ENCODE peak calls at places on chromosomes 3 and 15, in ten cellular contexts. L, E, G, Y, Z, H, K, C, D and W are unnamed samples.
A peak's percentile ranks its signal among the peaks of the same experiment; 100 is the strongest.

GRCh38 chr3:128746881-128747280 is 20.9 kb downstream of the RAB7A start:
- DNase-seq in K (no peak), Z (no peak), G (no peak), E (no peak), D (no peak), L (no peak), C (no peak), H (no peak), Y (no peak), W (no peak)

GRCh38 chr3:193049901-193050300 is 132.2 kb upstream of the MB21D2 start:
- DNase-seq in Z (no peak), H (no peak), D (no peak), C (no peak), Y (no peak), G (no peak), L (no peak), K (no peak), E (no peak), W (no peak)

GRCh38 chr3:182999767-183000166 is 19.4 kb upstream of the DCUN1D1 start:
- DNase-seq in D (no peak), C (no peak), Z (no peak), L (no peak), K (no peak), G (no peak), E (no peak), Y (no peak), H (no peak), W (no peak)

GRCh38 chr3:43024183-43024865 is 45.2 kb downstream of the GASK1A start:
- DNase-seq in K (no peak), Y (no peak), E (no peak), L (peak; percentile 28), G (no peak), Z (peak; percentile 46), C (no peak), H (no peak), D (peak; percentile 39), W (no peak)

GRCh38 chr3:174937488-174937887 is 78.4 kb downstream of the NAALADL2 start:
- DNase-seq in G (no peak), Y (no peak), L (no peak), D (no peak), E (peak; percentile 70), K (no peak), H (no peak), Z (no peak), C (no peak), W (no peak)

GRCh38 chr3:12143949-12144504 is 14.7 kb downstream of the TIMP4 start:
- DNase-seq in H (no peak), L (peak; percentile 89), E (peak; percentile 97), K (no peak), Z (peak; percentile 98), Y (no peak), G (no peak), C (no peak), D (no peak), W (no peak)

GRCh38 chr15:25509697-25510096 is 70.9 kb upstream of the UBE3A start:
- DNase-seq in C (no peak), L (no peak), Z (no peak), D (no peak), Y (no peak), E (no peak), G (no peak), K (no peak), H (no peak), W (no peak)

GRCh38 chr3:15629860-15630597 is 28.5 kb downstream of the BTD start:
- DNase-seq in K (peak; percentile 76), Y (peak; percentile 44), L (no peak), Z (no peak), E (peak; percentile 90), G (peak; percentile 59), D (peak; percentile 51), C (peak; percentile 86), H (peak; percentile 65), W (peak; percentile 63)

GRCh38 chr15:65182538-65182937 is 2.6 kb downstream of the CLPX start:
- DNase-seq in D (no peak), E (no peak), L (no peak), K (no peak), C (no peak), Z (no peak), H (no peak), G (no peak), Y (no peak), W (no peak)

GRCh38 chr3:195008816-195009215 is 262.1 kb downstream of the XXYLT1 start:
- DNase-seq in Z (no peak), H (no peak), C (no peak), E (no peak), G (no peak), L (peak; percentile 24), D (no peak), K (no peak), Y (no peak), W (no peak)

GRCh38 chr15:85335193-85335939 is 45.0 kb upstream of the AKAP13 start:
- DNase-seq in L (no peak), C (no peak), H (no peak), E (no peak), G (peak; percentile 8), K (peak; percentile 66), Y (no peak), Z (no peak), D (no peak), W (no peak)

GRCh38 chr3:51340989-51341636 is 44.0 kb upstream of the MANF start:
- DNase-seq in E (peak; percentile 33), G (no peak), K (no peak), L (no peak), H (peak; percentile 23), D (no peak), Z (no peak), Y (no peak), C (peak; percentile 4), W (no peak)

DNA sequence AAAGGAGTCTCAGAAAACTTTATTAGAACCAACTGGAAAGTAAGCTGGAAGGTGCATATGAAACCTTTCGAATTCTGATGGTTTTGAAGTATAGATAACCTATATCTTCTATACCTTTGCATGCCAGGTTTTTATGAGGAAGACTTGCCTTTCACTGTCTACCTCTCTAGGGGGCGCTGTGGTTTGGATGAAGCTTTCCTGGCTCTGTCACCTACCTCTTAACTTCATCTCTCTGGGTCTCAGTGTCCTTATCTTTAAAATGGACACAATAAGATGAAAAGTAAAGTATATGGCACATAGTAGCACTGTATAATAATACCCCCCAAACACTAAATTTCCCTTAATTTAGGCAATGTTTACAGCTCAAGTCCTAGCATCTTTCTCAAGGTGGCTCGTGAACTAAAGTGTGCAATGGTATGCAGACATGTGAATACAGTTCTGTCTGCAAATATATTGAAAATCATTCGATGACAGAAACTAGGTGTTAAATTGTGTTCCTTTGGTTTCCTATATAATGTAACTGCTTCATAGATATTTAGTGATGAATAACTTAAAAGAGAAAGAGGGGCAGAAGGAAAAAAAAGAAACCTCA is 314.3 kb downstream of the CHST2 start:
- DNase-seq in E (peak; percentile 29), D (no peak), C (peak; percentile 10), L (no peak), K (no peak), H (no peak), Z (no peak), Y (peak; percentile 44), G (no peak), W (peak; percentile 17)
- TF ChIP-seq CTCF in E (peak; percentile 59), D (peak; percentile 40), C (peak; percentile 26), L (peak; percentile 19), K (peak; percentile 41), H (peak; percentile 83), Z (no peak), Y (peak; percentile 62), G (peak; percentile 58), W (peak; percentile 53)

GRCh38 chr3:167738037-167738436 is 2.5 kb downstream of the SERPINI1 start:
- DNase-seq in E (no peak), Z (no peak), L (no peak), Y (no peak), H (no peak), G (no peak), K (no peak), D (no peak), C (no peak), W (no peak)

GRCh38 chr3:167743799-167744198 is 8.3 kb downstream of the SERPINI1 start:
- DNase-seq in G (no peak), D (no peak), H (no peak), Z (no peak), L (no peak), K (no peak), E (no peak), Y (no peak), C (no peak), W (no peak)

GRCh38 chr3:167742338-167742737 is 6.8 kb downstream of the SERPINI1 start:
- DNase-seq in G (no peak), Z (no peak), E (no peak), C (no peak), D (no peak), K (no peak), H (no peak), Y (no peak), L (no peak), W (no peak)

GRCh38 chr3:167739190-167739589 is 3.7 kb downstream of the SERPINI1 start:
- DNase-seq in C (no peak), H (no peak), G (no peak), Y (no peak), Z (no peak), D (no peak), K (no peak), E (no peak), L (no peak), W (no peak)

DNA sequence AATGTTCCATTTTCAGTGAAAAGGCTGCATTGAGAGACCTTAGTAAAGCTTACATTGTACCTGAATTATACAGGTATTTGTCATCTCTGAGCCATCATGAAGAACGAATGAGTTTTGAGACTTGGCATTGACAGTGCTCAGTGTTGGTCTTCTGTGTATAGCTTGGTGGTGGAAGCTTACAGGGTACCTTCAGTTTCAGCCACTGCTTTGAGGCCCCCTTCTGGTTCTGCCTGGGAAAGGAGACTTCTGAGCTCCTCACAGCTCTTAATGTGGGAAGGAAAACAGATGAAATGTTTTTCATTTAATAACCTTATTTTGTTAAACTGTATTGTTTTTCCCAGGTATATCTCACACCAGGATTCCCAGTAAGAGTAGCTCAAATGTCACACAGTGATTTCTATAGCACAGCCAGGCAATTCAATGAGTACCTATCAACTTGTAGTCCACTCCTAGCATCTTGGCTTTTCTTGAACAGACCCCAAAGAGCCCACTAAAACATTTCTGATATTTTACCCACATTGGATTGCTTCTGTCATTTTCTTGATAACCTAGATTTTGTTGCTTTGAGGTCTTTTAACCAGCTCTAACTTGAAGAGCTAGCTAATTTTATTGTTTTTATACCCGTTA is 5.6 kb downstream of the SERPINI1 start:
- DNase-seq in C (peak; percentile 44), Y (peak; percentile 49), K (peak; percentile 57), H (peak; percentile 47), D (peak; percentile 12), L (no peak), Z (no peak), G (peak; percentile 47), E (peak; percentile 41), W (peak; percentile 62)
- TF ChIP-seq CTCF in C (peak; percentile 36), Y (no peak), K (peak; percentile 70), H (peak; percentile 71), D (peak; percentile 42), L (no peak), Z (no peak), G (no peak), E (peak; percentile 57), W (peak; percentile 69)

GRCh38 chr3:57256844-57257243 is 29.3 kb downstream of the APPL1 start:
- DNase-seq in L (no peak), D (no peak), G (no peak), Y (no peak), E (no peak), K (peak; percentile 34), H (no peak), Z (no peak), C (no peak), W (no peak)
- TF ChIP-seq CTCF in L (no peak), D (no peak), G (no peak), Y (no peak), E (no peak), K (no peak), H (no peak), Z (no peak), C (no peak), W (no peak)

GRCh38 chr15:31487811-31488436 is 161.3 kb downstream of the KLF13 start:
- DNase-seq in L (no peak), G (no peak), D (no peak), H (peak; percentile 39), Y (no peak), C (peak; percentile 29), Z (peak; percentile 69), K (no peak), E (peak; percentile 89), W (no peak)
- TF ChIP-seq CTCF in L (no peak), G (no peak), D (no peak), H (peak; percentile 23), Y (no peak), C (peak; percentile 30), Z (no peak), K (no peak), E (peak; percentile 8), W (peak; percentile 22)